ENCODE peak calls at places on chromosome 7, in five cellular contexts. V is SW480, Z is tibial artery, M is AG10803, C is fibroblast of the aortic adventitia. X is an unnamed sample.

GRCh38 chr7:100585511-100586265 is at the start of gene LRCH4:
- DNase-seq in Z (peak), C (no peak), M (no peak), V (peak), X (peak)

GRCh38 chr7:107201795-107202450 is 33.1 kb downstream of the HBP1 start:
- DNase-seq in M (no peak), V (peak), Z (no peak), C (peak), X (peak)

GRCh38 chr7:107721286-107721685 is 22.7 kb upstream of the CBLL1 start:
- DNase-seq in Z (no peak), M (no peak), C (no peak), V (no peak), X (no peak)

GRCh38 chr7:45181286-45181960 is 23.8 kb downstream of the RAMP3 start:
- DNase-seq in M (no peak), Z (peak), C (no peak), V (no peak), X (no peak)

GRCh38 chr7:44189286-44189992 is at the start of gene GCK:
- DNase-seq in V (no peak), Z (no peak), M (no peak), C (no peak), X (no peak)

GRCh38 chr7:147586526-147586925 is 1004.0 kb upstream of the C7orf33 start:
- DNase-seq in V (no peak), C (no peak), M (peak), Z (no peak), X (peak)

GRCh38 chr7:29091722-29092121 is 54.6 kb downstream of the CPVL start:
- DNase-seq in C (no peak), M (no peak), V (no peak), Z (no peak), X (peak)

GRCh38 chr7:132503415-132503814 is 72.9 kb downstream of the PLXNA4 start:
- DNase-seq in Z (no peak), V (no peak), M (no peak), C (no peak), X (no peak)

GRCh38 chr7:91201731-91202130 is 62.5 kb upstream of the FZD1 start:
- DNase-seq in C (no peak), Z (no peak), M (no peak), V (no peak), X (no peak)

GRCh38 chr7:149806726-149807125 is 31.4 kb upstream of the ZNF862 start:
- DNase-seq in V (no peak), Z (no peak), M (no peak), C (no peak), X (no peak)

GRCh38 chr7:95205821-95206220 is 118.5 kb downstream of the PON1 start:
- DNase-seq in V (no peak), C (peak), M (peak), Z (no peak), X (peak)

GRCh38 chr7:75878769-75879596 is at the start of gene RHBDD2:
- DNase-seq in Z (peak), C (peak), V (peak), M (peak), X (peak)

GRCh38 chr7:105778956-105779355 is 97.4 kb downstream of the ATXN7L1 start:
- DNase-seq in M (no peak), Z (no peak), V (no peak), C (no peak), X (no peak)

GRCh38 chr7:40329601-40330153 is 194.9 kb downstream of the SUGCT start:
- DNase-seq in Z (no peak), M (peak), V (peak), C (peak), X (peak)

GRCh38 chr7:116706668-116707126 is 34.7 kb downstream of the MET start:
- DNase-seq in C (peak), M (peak), Z (no peak), V (no peak), X (peak)

X was measured in GM23248.